ENCODE peak calls at places on chromosomes 2 and 18, in nine cellular contexts. P is A549; K is CD8-positive, alpha-beta memory T cell; N is stimulated activated CD4-positive, alpha-beta T cell treated with anti-CD3 and anti-CD28 coated beads, Interleukin-4, amount 100 ng/mL, for 24 hours; Y is anterior cingulate cortex; M is GM12864; H is NAMALWA; I is HTR-8/SVneo; W is RWPE1. R is an unnamed sample.

GRCh38 chr2:96241901-96242611 is 23.7 kb downstream of the TMEM127 start:
- DNase-seq in K (peak), N (peak), M (peak), I (peak), Y (peak), P (no peak), H (peak), W (peak), R (no peak)

GRCh38 chr18:27715751-27716150 is 461.2 kb downstream of the CDH2 start:
- DNase-seq in N (no peak), M (no peak), P (no peak), Y (no peak), H (no peak), I (no peak), K (no peak), W (no peak), R (no peak)

GRCh38 chr2:222978850-222979249 is 73.1 kb upstream of the KCNE4 start:
- DNase-seq in H (no peak), M (no peak), K (no peak), W (no peak), Y (no peak), N (no peak), I (no peak), P (no peak), R (no peak)

GRCh38 chr2:17146358-17146757 is 371.9 kb downstream of the RAD51AP2 start:
- DNase-seq in Y (no peak), H (no peak), W (no peak), M (no peak), P (no peak), K (no peak), I (no peak), N (no peak), R (no peak)

GRCh38 chr2:126864861-126865260 is 33.8 kb upstream of the TEX51 start:
- DNase-seq in W (no peak), P (no peak), N (no peak), Y (no peak), M (no peak), I (no peak), H (no peak), K (no peak), R (no peak)

GRCh38 chr2:28175028-28175427 is 217.6 kb upstream of the FOSL2 start:
- DNase-seq in W (no peak), P (no peak), H (no peak), N (no peak), Y (no peak), I (no peak), K (no peak), M (no peak), R (no peak)

GRCh38 chr2:219560037-219560892 is 11.1 kb downstream of the OBSL1 start:
- DNase-seq in Y (no peak), P (peak), I (no peak), K (peak), H (no peak), W (peak), M (no peak), N (no peak), R (no peak)

GRCh38 chr2:86368181-86368824 is 30.9 kb upstream of the REEP1 start:
- DNase-seq in I (peak), H (peak), Y (peak), W (peak), N (peak), K (peak), P (peak), M (peak), R (peak)

GRCh38 chr2:28654981-28655322 is 96.7 kb upstream of the PPP1CB start:
- DNase-seq in H (no peak), W (no peak), I (no peak), K (no peak), N (no peak), M (no peak), P (no peak), Y (no peak), R (no peak)

GRCh38 chr18:59249186-59249774 is 24.0 kb downstream of the RAX start:
- DNase-seq in M (peak), H (peak), N (peak), W (peak), P (peak), Y (peak), I (peak), K (no peak), R (peak)

GRCh38 chr2:30115141-30115980 is 31.4 kb upstream of the YPEL5 start:
- DNase-seq in H (peak), P (peak), W (peak), Y (peak), M (peak), N (peak), I (peak), K (peak), R (peak)

GRCh38 chr2:43419886-43420285 is 176.0 kb downstream of the THADA start:
- DNase-seq in H (no peak), Y (no peak), P (no peak), K (no peak), I (no peak), W (no peak), N (no peak), M (no peak), R (no peak)

GRCh38 chr18:12336887-12337286 is 28.8 kb downstream of the TUBB6 start:
- DNase-seq in I (peak), M (no peak), Y (no peak), P (no peak), H (no peak), W (peak), K (no peak), N (no peak), R (no peak)

GRCh38 chr18:70368903-70369302 is 80.1 kb downstream of the SOCS6 start:
- DNase-seq in K (no peak), H (no peak), N (no peak), W (no peak), I (no peak), Y (no peak), M (no peak), P (no peak), R (no peak)

GRCh38 chr18:78911751-78912283 is 67.8 kb upstream of the SALL3 start:
- DNase-seq in Y (no peak), K (no peak), N (no peak), W (no peak), P (no peak), H (no peak), I (no peak), M (no peak), R (no peak)

GRCh38 chr18:37529863-37530262 is 35.7 kb downstream of the CELF4 start:
- DNase-seq in Y (no peak), M (no peak), P (no peak), I (no peak), W (no peak), K (no peak), H (no peak), N (no peak), R (no peak)

GRCh38 chr2:95262896-95263542 is 11.2 kb upstream of the PROM2 start:
- DNase-seq in I (no peak), N (no peak), W (no peak), K (no peak), M (no peak), P (no peak), H (no peak), Y (no peak), R (no peak)

GRCh38 chr2:237254911-237255578 is 158.9 kb downstream of the COL6A3 start:
- DNase-seq in I (peak), M (no peak), N (no peak), H (no peak), P (no peak), Y (no peak), K (no peak), W (no peak), R (no peak)

GRCh38 chr2:104841694-104842093 is 12.2 kb upstream of the POU3F3 start:
- DNase-seq in N (no peak), M (no peak), P (no peak), Y (no peak), W (no peak), K (no peak), H (no peak), I (no peak), R (no peak)

GRCh38 chr2:39625193-39625926 is 40.4 kb upstream of the TMEM178A start:
- DNase-seq in Y (no peak), N (no peak), W (no peak), H (no peak), I (no peak), K (no peak), P (no peak), M (no peak), R (no peak)

R was measured in NT2/D1.